ENCODE peak calls at places on chromosome 9, in ten cellular contexts. One of them, this sample, is unnamed.

GRCh38 chr9:77707696-77708095 is 59.6 kb upstream of the GNA14 start:
- DNase-seq in SJCRH30: peak; percentile 55
- DNase-seq in T-helper 2 cell: no peak
- DNase-seq in upper lobe of right lung: no peak
- DNase-seq in NCI-H226: peak; percentile 93
- DNase-seq in progenitor cell of endocrine pancreas: no peak
- DNase-seq in cardiac septum: no peak
- DNase-seq in T-helper 17 cell: no peak
- DNase-seq in retina: no peak
- DNase-seq in activated naive CD4-positive, alpha-beta T cell treated with anti-CD3 and anti-CD28 coated beads, Interleukin-2, amount 10 ng/mL, durations not matched to agents 7 days and 5 days: no peak
- DNase-seq in this sample: peak; percentile 5

GRCh38 chr9:98317134-98317857 is 61.8 kb upstream of the TBC1D2 start:
- DNase-seq in SJCRH30: no peak
- DNase-seq in T-helper 2 cell: no peak
- DNase-seq in upper lobe of right lung: no peak
- DNase-seq in NCI-H226: no peak
- DNase-seq in progenitor cell of endocrine pancreas: no peak
- DNase-seq in cardiac septum: no peak
- DNase-seq in T-helper 17 cell: no peak
- DNase-seq in retina: peak; percentile 83
- DNase-seq in activated naive CD4-positive, alpha-beta T cell treated with anti-CD3 and anti-CD28 coated beads, Interleukin-2, amount 10 ng/mL, durations not matched to agents 7 days and 5 days: no peak
- DNase-seq in this sample: no peak

GRCh38 chr9:32378496-32378895 is 5.9 kb upstream of the ACO1 start:
- DNase-seq in SJCRH30: peak; percentile 39
- DNase-seq in T-helper 2 cell: peak; percentile 78
- DNase-seq in upper lobe of right lung: no peak
- DNase-seq in NCI-H226: peak; percentile 10
- DNase-seq in progenitor cell of endocrine pancreas: no peak
- DNase-seq in cardiac septum: no peak
- DNase-seq in T-helper 17 cell: peak; percentile 29
- DNase-seq in retina: peak; percentile 50
- DNase-seq in activated naive CD4-positive, alpha-beta T cell treated with anti-CD3 and anti-CD28 coated beads, Interleukin-2, amount 10 ng/mL, durations not matched to agents 7 days and 5 days: peak; percentile 48
- DNase-seq in this sample: peak; percentile 61

GRCh38 chr9:128059365-128059983 is 7.6 kb downstream of the NAIF1 start:
- DNase-seq in SJCRH30: no peak
- DNase-seq in T-helper 2 cell: no peak
- DNase-seq in upper lobe of right lung: no peak
- DNase-seq in NCI-H226: no peak
- DNase-seq in progenitor cell of endocrine pancreas: no peak
- DNase-seq in cardiac septum: no peak
- DNase-seq in T-helper 17 cell: no peak
- DNase-seq in retina: no peak
- DNase-seq in activated naive CD4-positive, alpha-beta T cell treated with anti-CD3 and anti-CD28 coated beads, Interleukin-2, amount 10 ng/mL, durations not matched to agents 7 days and 5 days: no peak
- DNase-seq in this sample: peak; percentile 41

GRCh38 chr9:32414856-32415255 is 30.4 kb downstream of the ACO1 start:
- DNase-seq in SJCRH30: no peak
- DNase-seq in T-helper 2 cell: no peak
- DNase-seq in upper lobe of right lung: no peak
- DNase-seq in NCI-H226: no peak
- DNase-seq in progenitor cell of endocrine pancreas: no peak
- DNase-seq in cardiac septum: no peak
- DNase-seq in T-helper 17 cell: no peak
- DNase-seq in retina: no peak
- DNase-seq in activated naive CD4-positive, alpha-beta T cell treated with anti-CD3 and anti-CD28 coated beads, Interleukin-2, amount 10 ng/mL, durations not matched to agents 7 days and 5 days: no peak
- DNase-seq in this sample: no peak

GRCh38 chr9:17130285-17130684 is 4.6 kb upstream of the CNTLN start:
- DNase-seq in SJCRH30: no peak
- DNase-seq in T-helper 2 cell: no peak
- DNase-seq in upper lobe of right lung: no peak
- DNase-seq in NCI-H226: no peak
- DNase-seq in progenitor cell of endocrine pancreas: no peak
- DNase-seq in cardiac septum: no peak
- DNase-seq in T-helper 17 cell: no peak
- DNase-seq in retina: no peak
- DNase-seq in activated naive CD4-positive, alpha-beta T cell treated with anti-CD3 and anti-CD28 coated beads, Interleukin-2, amount 10 ng/mL, durations not matched to agents 7 days and 5 days: no peak
- DNase-seq in this sample: no peak

GRCh38 chr9:100465765-100466164 is 7.2 kb upstream of the TMEFF1 start:
- DNase-seq in SJCRH30: no peak
- DNase-seq in T-helper 2 cell: no peak
- DNase-seq in upper lobe of right lung: no peak
- DNase-seq in NCI-H226: no peak
- DNase-seq in progenitor cell of endocrine pancreas: no peak
- DNase-seq in cardiac septum: no peak
- DNase-seq in T-helper 17 cell: no peak
- DNase-seq in retina: no peak
- DNase-seq in activated naive CD4-positive, alpha-beta T cell treated with anti-CD3 and anti-CD28 coated beads, Interleukin-2, amount 10 ng/mL, durations not matched to agents 7 days and 5 days: no peak
- DNase-seq in this sample: no peak

GRCh38 chr9:26551451-26551850 is 341.2 kb downstream of the CAAP1 start:
- DNase-seq in SJCRH30: no peak
- DNase-seq in T-helper 2 cell: no peak
- DNase-seq in upper lobe of right lung: no peak
- DNase-seq in NCI-H226: no peak
- DNase-seq in progenitor cell of endocrine pancreas: no peak
- DNase-seq in cardiac septum: no peak
- DNase-seq in T-helper 17 cell: no peak
- DNase-seq in retina: no peak
- DNase-seq in activated naive CD4-positive, alpha-beta T cell treated with anti-CD3 and anti-CD28 coated beads, Interleukin-2, amount 10 ng/mL, durations not matched to agents 7 days and 5 days: no peak
- DNase-seq in this sample: no peak

GRCh38 chr9:137307255-137308101 is 5.4 kb upstream of the NRARP start:
- DNase-seq in SJCRH30: no peak
- DNase-seq in T-helper 2 cell: no peak
- DNase-seq in upper lobe of right lung: peak; percentile 74
- DNase-seq in NCI-H226: no peak
- DNase-seq in progenitor cell of endocrine pancreas: peak; percentile 15
- DNase-seq in cardiac septum: no peak
- DNase-seq in T-helper 17 cell: no peak
- DNase-seq in retina: peak; percentile 49
- DNase-seq in activated naive CD4-positive, alpha-beta T cell treated with anti-CD3 and anti-CD28 coated beads, Interleukin-2, amount 10 ng/mL, durations not matched to agents 7 days and 5 days: no peak
- DNase-seq in this sample: no peak

GRCh38 chr9:132239999-132240859 is 78.4 kb downstream of the NTNG2 start:
- DNase-seq in SJCRH30: no peak
- DNase-seq in T-helper 2 cell: no peak
- DNase-seq in upper lobe of right lung: peak; percentile 64
- DNase-seq in NCI-H226: no peak
- DNase-seq in progenitor cell of endocrine pancreas: no peak
- DNase-seq in cardiac septum: no peak
- DNase-seq in T-helper 17 cell: no peak
- DNase-seq in retina: peak; percentile 75
- DNase-seq in activated naive CD4-positive, alpha-beta T cell treated with anti-CD3 and anti-CD28 coated beads, Interleukin-2, amount 10 ng/mL, durations not matched to agents 7 days and 5 days: peak; percentile 31
- DNase-seq in this sample: no peak

GRCh38 chr9:129900263-129901041 is 65.2 kb downstream of the USP20 start:
- DNase-seq in SJCRH30: no peak
- DNase-seq in T-helper 2 cell: no peak
- DNase-seq in upper lobe of right lung: no peak
- DNase-seq in NCI-H226: no peak
- DNase-seq in progenitor cell of endocrine pancreas: no peak
- DNase-seq in cardiac septum: no peak
- DNase-seq in T-helper 17 cell: no peak
- DNase-seq in retina: no peak
- DNase-seq in activated naive CD4-positive, alpha-beta T cell treated with anti-CD3 and anti-CD28 coated beads, Interleukin-2, amount 10 ng/mL, durations not matched to agents 7 days and 5 days: no peak
- DNase-seq in this sample: no peak

GRCh38 chr9:17484906-17485305 is 94.0 kb upstream of the SH3GL2 start:
- DNase-seq in SJCRH30: no peak
- DNase-seq in T-helper 2 cell: no peak
- DNase-seq in upper lobe of right lung: no peak
- DNase-seq in NCI-H226: no peak
- DNase-seq in progenitor cell of endocrine pancreas: no peak
- DNase-seq in cardiac septum: no peak
- DNase-seq in T-helper 17 cell: no peak
- DNase-seq in retina: no peak
- DNase-seq in activated naive CD4-positive, alpha-beta T cell treated with anti-CD3 and anti-CD28 coated beads, Interleukin-2, amount 10 ng/mL, durations not matched to agents 7 days and 5 days: no peak
- DNase-seq in this sample: no peak

GRCh38 chr9:126304946-126305370 is 21.7 kb upstream of the MVB12B start:
- DNase-seq in SJCRH30: no peak
- DNase-seq in T-helper 2 cell: no peak
- DNase-seq in upper lobe of right lung: no peak
- DNase-seq in NCI-H226: no peak
- DNase-seq in progenitor cell of endocrine pancreas: no peak
- DNase-seq in cardiac septum: no peak
- DNase-seq in T-helper 17 cell: no peak
- DNase-seq in retina: peak; percentile 58
- DNase-seq in activated naive CD4-positive, alpha-beta T cell treated with anti-CD3 and anti-CD28 coated beads, Interleukin-2, amount 10 ng/mL, durations not matched to agents 7 days and 5 days: no peak
- DNase-seq in this sample: no peak

GRCh38 chr9:109767404-109767803 is 12.6 kb upstream of the PALM2AKAP2 start:
- DNase-seq in SJCRH30: no peak
- DNase-seq in T-helper 2 cell: no peak
- DNase-seq in upper lobe of right lung: no peak
- DNase-seq in NCI-H226: no peak
- DNase-seq in progenitor cell of endocrine pancreas: no peak
- DNase-seq in cardiac septum: no peak
- DNase-seq in T-helper 17 cell: no peak
- DNase-seq in retina: no peak
- DNase-seq in activated naive CD4-positive, alpha-beta T cell treated with anti-CD3 and anti-CD28 coated beads, Interleukin-2, amount 10 ng/mL, durations not matched to agents 7 days and 5 days: no peak
- DNase-seq in this sample: no peak

GRCh38 chr9:91159664-91160121 is 202.0 kb downstream of the AUH start:
- DNase-seq in SJCRH30: no peak
- DNase-seq in T-helper 2 cell: peak; percentile 34
- DNase-seq in upper lobe of right lung: peak; percentile 79
- DNase-seq in NCI-H226: no peak
- DNase-seq in progenitor cell of endocrine pancreas: no peak
- DNase-seq in cardiac septum: no peak
- DNase-seq in T-helper 17 cell: no peak
- DNase-seq in retina: peak; percentile 39
- DNase-seq in activated naive CD4-positive, alpha-beta T cell treated with anti-CD3 and anti-CD28 coated beads, Interleukin-2, amount 10 ng/mL, durations not matched to agents 7 days and 5 days: no peak
- DNase-seq in this sample: no peak

This sample was measured in NCI-H446 treated with DMSO at 0.1 percent for 48 hours.